ENCODE peak calls at places on chromosome 19, in six cellular contexts. One of them, this sample, is unnamed.

GRCh38 chr19:39823693-39824092 is 10.3 kb downstream of the DYRK1B start:
- DNase-seq in IMR-90: no peak
- DNase-seq in mesenchymal stem cell: no peak
- DNase-seq in neuronal stem cell: no peak
- DNase-seq in H9: no peak
- DNase-seq in trophoblast cell: no peak
- DNase-seq in this sample: no peak

GRCh38 chr19:56838930-56839664 is 1.4 kb downstream of the PEG3 start:
- DNase-seq in IMR-90: no peak
- DNase-seq in mesenchymal stem cell: no peak
- DNase-seq in neuronal stem cell: peak
- DNase-seq in H9: no peak
- DNase-seq in trophoblast cell: peak
- DNase-seq in this sample: peak

GRCh38 chr19:54551950-54552912 is 21.4 kb upstream of the LILRA2 start:
- DNase-seq in IMR-90: no peak
- DNase-seq in mesenchymal stem cell: no peak
- DNase-seq in neuronal stem cell: no peak
- DNase-seq in H9: no peak
- DNase-seq in trophoblast cell: no peak
- DNase-seq in this sample: no peak

GRCh38 chr19:44677019-44677809 is 5.9 kb downstream of the CEACAM19 start:
- DNase-seq in IMR-90: peak
- DNase-seq in mesenchymal stem cell: peak
- DNase-seq in neuronal stem cell: no peak
- DNase-seq in H9: peak
- DNase-seq in trophoblast cell: peak
- DNase-seq in this sample: peak

GRCh38 chr19:55344444-55344843 is 4.8 kb downstream of the KMT5C start:
- DNase-seq in IMR-90: no peak
- DNase-seq in mesenchymal stem cell: no peak
- DNase-seq in neuronal stem cell: no peak
- DNase-seq in H9: no peak
- DNase-seq in trophoblast cell: no peak
- DNase-seq in this sample: no peak

GRCh38 chr19:38394488-38394887 is 6.0 kb downstream of the SPRED3 start:
- DNase-seq in IMR-90: no peak
- DNase-seq in mesenchymal stem cell: no peak
- DNase-seq in neuronal stem cell: no peak
- DNase-seq in H9: peak
- DNase-seq in trophoblast cell: no peak
- DNase-seq in this sample: peak

GRCh38 chr19:51361228-51361627 is 5.0 kb downstream of the ETFB start:
- DNase-seq in IMR-90: no peak
- DNase-seq in mesenchymal stem cell: no peak
- DNase-seq in neuronal stem cell: no peak
- DNase-seq in H9: no peak
- DNase-seq in trophoblast cell: no peak
- DNase-seq in this sample: no peak

GRCh38 chr19:49019242-49019932 is 2.5 kb upstream of the LHB start:
- DNase-seq in IMR-90: peak
- DNase-seq in mesenchymal stem cell: no peak
- DNase-seq in neuronal stem cell: no peak
- DNase-seq in H9: peak
- DNase-seq in trophoblast cell: no peak
- DNase-seq in this sample: peak

GRCh38 chr19:19319725-19320361 is 466 bp downstream of the SUGP1 start:
- DNase-seq in IMR-90: no peak
- DNase-seq in mesenchymal stem cell: no peak
- DNase-seq in neuronal stem cell: no peak
- DNase-seq in H9: no peak
- DNase-seq in trophoblast cell: no peak
- DNase-seq in this sample: peak

GRCh38 chr19:29524201-29524911 is 1.4 kb upstream of the VSTM2B start:
- DNase-seq in IMR-90: no peak
- DNase-seq in mesenchymal stem cell: no peak
- DNase-seq in neuronal stem cell: peak
- DNase-seq in H9: peak
- DNase-seq in trophoblast cell: no peak
- DNase-seq in this sample: peak

GRCh38 chr19:29590278-29590677 is 15.8 kb upstream of the POP4 start:
- DNase-seq in IMR-90: no peak
- DNase-seq in mesenchymal stem cell: no peak
- DNase-seq in neuronal stem cell: no peak
- DNase-seq in H9: no peak
- DNase-seq in trophoblast cell: no peak
- DNase-seq in this sample: peak

GRCh38 chr19:19740755-19741154 is 7.8 kb upstream of the ZNF14 start:
- DNase-seq in IMR-90: no peak
- DNase-seq in mesenchymal stem cell: no peak
- DNase-seq in neuronal stem cell: no peak
- DNase-seq in H9: peak
- DNase-seq in trophoblast cell: no peak
- DNase-seq in this sample: no peak

GRCh38 chr19:49712397-49712859 is 21.5 kb downstream of the CPT1C start:
- DNase-seq in IMR-90: peak
- DNase-seq in mesenchymal stem cell: peak
- DNase-seq in neuronal stem cell: no peak
- DNase-seq in H9: peak
- DNase-seq in trophoblast cell: no peak
- DNase-seq in this sample: peak

GRCh38 chr19:57620673-57621348 is 6.8 kb downstream of the ZNF134 start:
- DNase-seq in IMR-90: peak
- DNase-seq in mesenchymal stem cell: no peak
- DNase-seq in neuronal stem cell: no peak
- DNase-seq in H9: no peak
- DNase-seq in trophoblast cell: no peak
- DNase-seq in this sample: peak

GRCh38 chr19:32870981-32871451 is 1.4 kb upstream of the SLC7A9 start:
- DNase-seq in IMR-90: no peak
- DNase-seq in mesenchymal stem cell: no peak
- DNase-seq in neuronal stem cell: no peak
- DNase-seq in H9: peak
- DNase-seq in trophoblast cell: peak
- DNase-seq in this sample: no peak

GRCh38 chr19:14979498-14980255 is at the start of gene SLC1A6:
- DNase-seq in IMR-90: no peak
- DNase-seq in mesenchymal stem cell: no peak
- DNase-seq in neuronal stem cell: peak
- DNase-seq in H9: peak
- DNase-seq in trophoblast cell: peak
- DNase-seq in this sample: peak
- H3K4me2 ChIP-seq in IMR-90: no peak
- H3K4me2 ChIP-seq in mesenchymal stem cell: no peak
- H3K4me2 ChIP-seq in neuronal stem cell: peak
- H3K4me2 ChIP-seq in H9: peak
- H3K4me2 ChIP-seq in trophoblast cell: peak
- H3K4me2 ChIP-seq in this sample: peak

GRCh38 chr19:860481-861098 is 1.1 kb downstream of the CFD start:
- DNase-seq in IMR-90: peak
- DNase-seq in mesenchymal stem cell: peak
- DNase-seq in neuronal stem cell: peak
- DNase-seq in H9: no peak
- DNase-seq in trophoblast cell: no peak
- DNase-seq in this sample: peak
- H3K18ac ChIP-seq in IMR-90: no peak
- H3K18ac ChIP-seq in mesenchymal stem cell: peak
- H3K18ac ChIP-seq in neuronal stem cell: peak
- H3K18ac ChIP-seq in H9: peak
- H3K18ac ChIP-seq in trophoblast cell: no peak
- H3K18ac ChIP-seq in this sample: no peak

GRCh38 chr19:5290336-5291262 is 50.0 kb downstream of the PTPRS start:
- DNase-seq in IMR-90: no peak
- DNase-seq in mesenchymal stem cell: no peak
- DNase-seq in neuronal stem cell: no peak
- DNase-seq in H9: no peak
- DNase-seq in trophoblast cell: no peak
- DNase-seq in this sample: no peak
- H3K4me2 ChIP-seq in IMR-90: no peak
- H3K4me2 ChIP-seq in mesenchymal stem cell: no peak
- H3K4me2 ChIP-seq in neuronal stem cell: no peak
- H3K4me2 ChIP-seq in H9: no peak
- H3K4me2 ChIP-seq in trophoblast cell: no peak
- H3K4me2 ChIP-seq in this sample: no peak

GRCh38 chr19:41324921-41325639 is 15.1 kb downstream of the CCDC97 start:
- DNase-seq in IMR-90: peak
- DNase-seq in mesenchymal stem cell: peak
- DNase-seq in neuronal stem cell: no peak
- DNase-seq in H9: peak
- DNase-seq in trophoblast cell: no peak
- DNase-seq in this sample: peak
- H3K18ac ChIP-seq in IMR-90: peak
- H3K18ac ChIP-seq in mesenchymal stem cell: peak
- H3K18ac ChIP-seq in neuronal stem cell: peak
- H3K18ac ChIP-seq in H9: no peak
- H3K18ac ChIP-seq in trophoblast cell: peak
- H3K18ac ChIP-seq in this sample: peak

GRCh38 chr19:41753159-41753558 is 2.2 kb upstream of the CEACAM6 start:
- DNase-seq in IMR-90: no peak
- DNase-seq in mesenchymal stem cell: no peak
- DNase-seq in neuronal stem cell: peak
- DNase-seq in H9: peak
- DNase-seq in trophoblast cell: peak
- DNase-seq in this sample: peak
- H3K4me2 ChIP-seq in IMR-90: no peak
- H3K4me2 ChIP-seq in mesenchymal stem cell: no peak
- H3K4me2 ChIP-seq in neuronal stem cell: no peak
- H3K4me2 ChIP-seq in H9: no peak
- H3K4me2 ChIP-seq in trophoblast cell: no peak
- H3K4me2 ChIP-seq in this sample: no peak

GRCh38 chr19:984165-984967 is at the start of gene WDR18:
- DNase-seq in IMR-90: peak
- DNase-seq in mesenchymal stem cell: peak
- DNase-seq in neuronal stem cell: peak
- DNase-seq in H9: peak
- DNase-seq in trophoblast cell: peak
- DNase-seq in this sample: peak
- H3K18ac ChIP-seq in IMR-90: peak
- H3K18ac ChIP-seq in mesenchymal stem cell: peak
- H3K18ac ChIP-seq in neuronal stem cell: peak
- H3K18ac ChIP-seq in H9: peak
- H3K18ac ChIP-seq in trophoblast cell: peak
- H3K18ac ChIP-seq in this sample: peak

GRCh38 chr19:35310811-35311465 is 18.0 kb upstream of the CD22 start:
- DNase-seq in IMR-90: no peak
- DNase-seq in mesenchymal stem cell: no peak
- DNase-seq in neuronal stem cell: no peak
- DNase-seq in H9: no peak
- DNase-seq in trophoblast cell: peak
- DNase-seq in this sample: no peak
- H3K4me2 ChIP-seq in IMR-90: no peak
- H3K4me2 ChIP-seq in mesenchymal stem cell: no peak
- H3K4me2 ChIP-seq in neuronal stem cell: no peak
- H3K4me2 ChIP-seq in H9: no peak
- H3K4me2 ChIP-seq in trophoblast cell: no peak
- H3K4me2 ChIP-seq in this sample: no peak

GRCh38 chr19:7533281-7533819 is 2.2 kb upstream of the PNPLA6 start:
- DNase-seq in IMR-90: peak
- DNase-seq in mesenchymal stem cell: peak
- DNase-seq in neuronal stem cell: no peak
- DNase-seq in H9: peak
- DNase-seq in trophoblast cell: peak
- DNase-seq in this sample: peak
- H3K18ac ChIP-seq in IMR-90: peak
- H3K18ac ChIP-seq in mesenchymal stem cell: peak
- H3K18ac ChIP-seq in neuronal stem cell: peak
- H3K18ac ChIP-seq in H9: no peak
- H3K18ac ChIP-seq in trophoblast cell: peak
- H3K18ac ChIP-seq in this sample: peak

This sample was measured in mesendoderm.